ENCODE peak calls at places on chromosomes 16 and 17, in seven cellular contexts. M is IMR-90, L is erythroblast, P is testis, X is endothelial cell of umbilical vein, Y is transverse colon, I is heart left ventricle. B is an unnamed sample.

GRCh38 chr17:8887834-8888703 is 20.6 kb upstream of the PIK3R6 start:
- DNase-seq in M (no peak), X (no peak), P (peak; percentile 87), Y (no peak), I (peak; percentile 57), L (no peak), B (peak; percentile 18)

GRCh38 chr17:16534236-16534635 is 34.8 kb downstream of the ZNF287 start:
- DNase-seq in X (no peak), Y (no peak), M (no peak), L (no peak), I (no peak), P (no peak), B (no peak)

GRCh38 chr17:27552467-27552779 is 78.6 kb upstream of the LGALS9 start:
- DNase-seq in X (peak; percentile 49), M (peak; percentile 72), L (peak; percentile 54), Y (no peak), P (no peak), I (no peak), B (peak; percentile 67)

GRCh38 chr17:77282524-77283515 is 142.1 kb downstream of the SEC14L1 start:
- DNase-seq in M (peak; percentile 43), P (no peak), I (no peak), L (no peak), Y (peak; percentile 66), X (no peak), B (peak; percentile 72)

GRCh38 chr17:48626470-48627241 is 498 bp upstream of the HOXB9 start:
- DNase-seq in P (no peak), I (no peak), Y (peak; percentile 80), X (peak; percentile 22), M (peak; percentile 47), L (peak; percentile 63), B (peak; percentile 98)

GRCh38 chr17:17375826-17376225 is 72.7 kb downstream of the NT5M start:
- DNase-seq in X (no peak), M (peak; percentile 52), I (no peak), Y (no peak), L (no peak), P (no peak), B (no peak)

GRCh38 chr16:67652578-67653130 is 7.4 kb downstream of the ACD start:
- DNase-seq in L (peak; percentile 74), M (no peak), I (no peak), X (no peak), P (no peak), Y (no peak), B (no peak)

GRCh38 chr17:61584866-61585265 is 6.2 kb downstream of the NACA2 start:
- DNase-seq in Y (no peak), L (no peak), X (no peak), P (no peak), M (no peak), I (no peak), B (no peak)

GRCh38 chr16:77686385-77686784 is 35.9 kb upstream of the NUDT7 start:
- DNase-seq in Y (no peak), X (no peak), L (no peak), I (no peak), P (no peak), M (no peak), B (no peak)

GRCh38 chr17:62929320-62929719 is 36.7 kb upstream of the TANC2 start:
- DNase-seq in M (no peak), I (no peak), L (no peak), Y (no peak), P (no peak), X (no peak), B (no peak)

GRCh38 chr16:81997738-81998137 is 13.5 kb downstream of the SDR42E1 start:
- DNase-seq in Y (no peak), P (peak; percentile 53), I (no peak), M (peak; percentile 81), X (peak; percentile 90), L (no peak), B (peak; percentile 35)

GRCh38 chr16:19578378-19578851 is 22.9 kb downstream of the VPS35L start:
- DNase-seq in Y (peak; percentile 17), M (no peak), L (no peak), P (no peak), X (no peak), I (no peak), B (no peak)

GRCh38 chr16:86931410-86931941 is 353.1 kb downstream of the FOXL1 start:
- DNase-seq in X (peak; percentile 98), I (peak; percentile 84), L (no peak), M (peak; percentile 89), Y (no peak), P (peak; percentile 26), B (peak; percentile 38)

GRCh38 chr16:27273670-27274522 is 5.3 kb upstream of the NSMCE1 start:
- DNase-seq in I (no peak), X (no peak), M (peak; percentile 53), L (no peak), P (no peak), Y (peak; percentile 41), B (no peak)

GRCh38 chr17:75736173-75736835 is 15.0 kb downstream of the ITGB4 start:
- DNase-seq in L (no peak), I (no peak), Y (no peak), M (no peak), P (no peak), X (no peak), B (no peak)

GRCh38 chr17:35432176-35433074 is at the start of gene SLFN12:
- DNase-seq in P (peak; percentile 87), L (peak; percentile 43), Y (peak; percentile 43), M (peak; percentile 98), X (peak; percentile 96), I (peak; percentile 61), B (peak; percentile 44)

GRCh38 chr17:34076743-34077631 is 178.1 kb upstream of the CCL2 start:
- DNase-seq in P (no peak), L (no peak), X (no peak), I (no peak), M (no peak), Y (no peak), B (no peak)

GRCh38 chr16:22694887-22695382 is 119.0 kb upstream of the HS3ST2 start:
- DNase-seq in L (no peak), P (peak; percentile 32), I (peak; percentile 53), X (no peak), M (peak; percentile 90), Y (peak; percentile 22), B (no peak)

GRCh38 chr16:29925805-29926674 is at the start of gene KCTD13:
- DNase-seq in I (peak; percentile 89), L (peak; percentile 95), Y (peak; percentile 89), M (peak; percentile 73), P (peak; percentile 89), X (peak; percentile 91), B (peak; percentile 94)
- TF ChIP-seq POLR2A in I (peak; percentile 93), L (peak; percentile 91), Y (peak; percentile 86), M (peak; percentile 67), P (peak; percentile 60), X (peak; percentile 93), B (peak; percentile 92)

GRCh38 chr17:2239882-2240430 is 63.6 kb downstream of the SMG6 start:
- DNase-seq in Y (peak; percentile 60), X (peak; percentile 92), I (peak; percentile 75), L (peak; percentile 13), P (peak; percentile 46), M (peak; percentile 96), B (peak; percentile 78)
- TF ChIP-seq POLR2A in Y (no peak), X (no peak), I (no peak), L (no peak), P (no peak), M (no peak), B (no peak)

GRCh38 chr17:50345443-50346312 is at the start of gene XYLT2:
- DNase-seq in Y (peak; percentile 92), X (peak; percentile 72), L (peak; percentile 94), I (peak; percentile 88), M (peak; percentile 80), P (peak; percentile 93), B (peak; percentile 97)
- TF ChIP-seq POLR2A in Y (peak; percentile 43), X (peak; percentile 62), L (no peak), I (peak; percentile 51), M (no peak), P (no peak), B (peak; percentile 59)

GRCh38 chr17:28641579-28641978 is 3.4 kb downstream of the BLTP2 start:
- DNase-seq in M (no peak), P (no peak), I (no peak), X (no peak), L (peak; percentile 12), Y (no peak), B (no peak)

GRCh38 chr17:28645576-28645939 is 600 bp upstream of the BLTP2 start:
- DNase-seq in X (no peak), Y (peak; percentile 22), L (no peak), P (peak; percentile 22), I (no peak), M (no peak), B (no peak)

GRCh38 chr17:28646039-28646754 is 1.2 kb upstream of the BLTP2 start:
- DNase-seq in X (no peak), Y (peak; percentile 24), I (no peak), P (peak; percentile 74), L (peak; percentile 47), M (no peak), B (no peak)

GRCh38 chr17:28643979-28644781 is 778 bp downstream of the BLTP2 start:
- DNase-seq in I (no peak), M (peak; percentile 55), L (peak; percentile 72), Y (peak; percentile 59), P (peak; percentile 67), X (peak; percentile 31), B (peak; percentile 75)

GRCh38 chr17:28644782-28645575 is at the start of gene BLTP2:
- DNase-seq in X (peak; percentile 95), I (peak; percentile 98), L (peak; percentile 98), M (peak; percentile 92), P (peak; percentile 97), Y (peak; percentile 97), B (peak; percentile 99)
- TF ChIP-seq POLR2A in X (peak; percentile 93), I (peak; percentile 91), L (peak; percentile 83), M (peak; percentile 70), P (peak; percentile 57), Y (peak; percentile 95), B (peak; percentile 95)

DNA sequence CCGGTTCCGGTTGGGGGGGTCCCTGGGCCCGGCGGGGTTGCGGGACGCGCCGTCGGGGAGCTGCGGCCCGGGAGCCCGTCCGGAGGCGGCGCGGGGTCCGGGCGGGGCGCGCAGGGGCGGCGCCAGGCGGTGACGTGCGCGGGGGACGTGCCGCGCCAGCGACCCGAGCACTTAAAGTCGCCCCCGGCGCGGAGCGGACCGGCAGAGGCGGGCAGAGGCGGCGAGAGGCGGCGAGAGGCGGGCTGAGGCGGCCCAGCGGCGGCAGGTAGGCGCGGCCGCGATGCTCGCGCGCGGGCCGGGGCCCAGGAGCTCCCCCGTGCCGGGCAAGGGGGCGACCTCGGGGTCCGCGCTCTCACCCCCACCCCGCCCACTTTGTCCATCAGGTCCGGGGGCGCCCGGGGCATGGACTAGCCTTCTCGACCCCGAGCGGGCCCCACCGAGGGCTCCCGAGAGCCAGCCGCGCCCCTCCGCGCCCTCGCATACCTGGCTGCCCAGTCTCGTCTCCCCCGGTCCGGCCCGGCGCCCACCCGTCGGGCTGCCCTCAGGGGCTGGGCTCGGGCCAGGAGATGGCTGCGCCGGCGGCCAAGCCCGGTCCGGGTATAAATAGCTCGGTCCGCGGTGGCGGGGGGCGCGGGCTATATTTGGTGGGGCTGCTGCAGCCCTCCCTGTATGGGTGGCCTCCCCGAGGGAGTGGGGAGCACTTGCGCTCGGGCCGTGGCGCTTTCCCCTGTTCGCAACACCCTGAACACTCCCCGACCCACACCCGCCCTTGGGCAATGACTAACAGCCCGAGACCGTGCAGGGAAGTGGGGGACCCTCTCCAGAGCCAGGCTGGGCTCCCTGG is at the start of gene SLC16A3:
- DNase-seq in M (peak; percentile 75), I (peak; percentile 76), Y (peak; percentile 78), L (peak; percentile 71), P (peak; percentile 57), X (peak; percentile 51), B (no peak)
- TF ChIP-seq POLR2A in M (peak; percentile 99), I (peak; percentile 85), Y (peak; percentile 32), L (peak; percentile 54), P (no peak), X (peak; percentile 99), B (peak; percentile 99)

B was measured in H54.